ENCODE peak calls at places on chromosome 2, in eight cellular contexts. One of them, this sample, is unnamed.

GRCh38 chr2:124316875-124317605 is 292.0 kb downstream of the CNTNAP5 start:
- DNase-seq in stimulated activated CD4-positive, alpha-beta T cell treated with anti-CD3 and anti-CD28 coated beads, Interleukin-15, amount 100 ng/mL, for 24 hours: no peak
- DNase-seq in HS-5: no peak
- DNase-seq in endothelial cell: no peak
- DNase-seq in stimulated activated CD8-positive, alpha-beta memory T cell treated with anti-CD3 and anti-CD28 coated beads, Interleukin-7, amount 100 ng/mL, for 4 hours: no peak
- DNase-seq in BJ: no peak
- DNase-seq in activated naive CD4-positive, alpha-beta T cell treated with Interleukin-2 at 50 U/mL for 16 hours: no peak
- DNase-seq in activated CD8-positive, alpha-beta memory T cell treated with anti-CD3 and anti-CD28 coated beads, Interleukin-2, amount 50 U/mL, for 4 hours: no peak
- DNase-seq in this sample: no peak

GRCh38 chr2:215529271-215529670 is 93.4 kb upstream of the FN1 start:
- DNase-seq in endothelial cell: no peak
- DNase-seq in HS-5: no peak
- DNase-seq in stimulated activated CD8-positive, alpha-beta memory T cell treated with anti-CD3 and anti-CD28 coated beads, Interleukin-7, amount 100 ng/mL, for 4 hours: no peak
- DNase-seq in BJ: no peak
- DNase-seq in activated naive CD4-positive, alpha-beta T cell treated with Interleukin-2 at 50 U/mL for 16 hours: no peak
- DNase-seq in stimulated activated CD4-positive, alpha-beta T cell treated with anti-CD3 and anti-CD28 coated beads, Interleukin-15, amount 100 ng/mL, for 24 hours: no peak
- DNase-seq in activated CD8-positive, alpha-beta memory T cell treated with anti-CD3 and anti-CD28 coated beads, Interleukin-2, amount 50 U/mL, for 4 hours: no peak
- DNase-seq in this sample: no peak

GRCh38 chr2:24945907-24946306 is 25.8 kb downstream of the DNAJC27 start:
- DNase-seq in activated naive CD4-positive, alpha-beta T cell treated with Interleukin-2 at 50 U/mL for 16 hours: no peak
- DNase-seq in BJ: no peak
- DNase-seq in HS-5: peak
- DNase-seq in stimulated activated CD4-positive, alpha-beta T cell treated with anti-CD3 and anti-CD28 coated beads, Interleukin-15, amount 100 ng/mL, for 24 hours: no peak
- DNase-seq in endothelial cell: no peak
- DNase-seq in stimulated activated CD8-positive, alpha-beta memory T cell treated with anti-CD3 and anti-CD28 coated beads, Interleukin-7, amount 100 ng/mL, for 4 hours: no peak
- DNase-seq in activated CD8-positive, alpha-beta memory T cell treated with anti-CD3 and anti-CD28 coated beads, Interleukin-2, amount 50 U/mL, for 4 hours: no peak
- DNase-seq in this sample: no peak

GRCh38 chr2:17878222-17879136 is at the start of gene KCNS3:
- DNase-seq in BJ: no peak
- DNase-seq in activated CD8-positive, alpha-beta memory T cell treated with anti-CD3 and anti-CD28 coated beads, Interleukin-2, amount 50 U/mL, for 4 hours: no peak
- DNase-seq in stimulated activated CD8-positive, alpha-beta memory T cell treated with anti-CD3 and anti-CD28 coated beads, Interleukin-7, amount 100 ng/mL, for 4 hours: no peak
- DNase-seq in activated naive CD4-positive, alpha-beta T cell treated with Interleukin-2 at 50 U/mL for 16 hours: no peak
- DNase-seq in stimulated activated CD4-positive, alpha-beta T cell treated with anti-CD3 and anti-CD28 coated beads, Interleukin-15, amount 100 ng/mL, for 24 hours: peak
- DNase-seq in endothelial cell: peak
- DNase-seq in HS-5: peak
- DNase-seq in this sample: peak

GRCh38 chr2:36441816-36442215 is 86.2 kb downstream of the CRIM1 start:
- DNase-seq in activated CD8-positive, alpha-beta memory T cell treated with anti-CD3 and anti-CD28 coated beads, Interleukin-2, amount 50 U/mL, for 4 hours: no peak
- DNase-seq in HS-5: peak
- DNase-seq in activated naive CD4-positive, alpha-beta T cell treated with Interleukin-2 at 50 U/mL for 16 hours: no peak
- DNase-seq in stimulated activated CD8-positive, alpha-beta memory T cell treated with anti-CD3 and anti-CD28 coated beads, Interleukin-7, amount 100 ng/mL, for 4 hours: no peak
- DNase-seq in BJ: peak
- DNase-seq in endothelial cell: no peak
- DNase-seq in stimulated activated CD4-positive, alpha-beta T cell treated with anti-CD3 and anti-CD28 coated beads, Interleukin-15, amount 100 ng/mL, for 24 hours: no peak
- DNase-seq in this sample: no peak

GRCh38 chr2:48530033-48530804 is at the start of gene STON1:
- DNase-seq in HS-5: no peak
- DNase-seq in stimulated activated CD4-positive, alpha-beta T cell treated with anti-CD3 and anti-CD28 coated beads, Interleukin-15, amount 100 ng/mL, for 24 hours: peak
- DNase-seq in BJ: no peak
- DNase-seq in endothelial cell: peak
- DNase-seq in activated CD8-positive, alpha-beta memory T cell treated with anti-CD3 and anti-CD28 coated beads, Interleukin-2, amount 50 U/mL, for 4 hours: peak
- DNase-seq in stimulated activated CD8-positive, alpha-beta memory T cell treated with anti-CD3 and anti-CD28 coated beads, Interleukin-7, amount 100 ng/mL, for 4 hours: peak
- DNase-seq in activated naive CD4-positive, alpha-beta T cell treated with Interleukin-2 at 50 U/mL for 16 hours: peak
- DNase-seq in this sample: peak

GRCh38 chr2:10353931-10354330 is 51.2 kb downstream of the HPCAL1 start:
- DNase-seq in endothelial cell: no peak
- DNase-seq in stimulated activated CD4-positive, alpha-beta T cell treated with anti-CD3 and anti-CD28 coated beads, Interleukin-15, amount 100 ng/mL, for 24 hours: no peak
- DNase-seq in BJ: no peak
- DNase-seq in HS-5: no peak
- DNase-seq in activated naive CD4-positive, alpha-beta T cell treated with Interleukin-2 at 50 U/mL for 16 hours: no peak
- DNase-seq in stimulated activated CD8-positive, alpha-beta memory T cell treated with anti-CD3 and anti-CD28 coated beads, Interleukin-7, amount 100 ng/mL, for 4 hours: no peak
- DNase-seq in activated CD8-positive, alpha-beta memory T cell treated with anti-CD3 and anti-CD28 coated beads, Interleukin-2, amount 50 U/mL, for 4 hours: no peak
- DNase-seq in this sample: no peak

GRCh38 chr2:218290316-218291261 is 1.7 kb downstream of the TMBIM1 start:
- DNase-seq in stimulated activated CD4-positive, alpha-beta T cell treated with anti-CD3 and anti-CD28 coated beads, Interleukin-15, amount 100 ng/mL, for 24 hours: peak
- DNase-seq in endothelial cell: no peak
- DNase-seq in BJ: no peak
- DNase-seq in HS-5: no peak
- DNase-seq in stimulated activated CD8-positive, alpha-beta memory T cell treated with anti-CD3 and anti-CD28 coated beads, Interleukin-7, amount 100 ng/mL, for 4 hours: no peak
- DNase-seq in activated CD8-positive, alpha-beta memory T cell treated with anti-CD3 and anti-CD28 coated beads, Interleukin-2, amount 50 U/mL, for 4 hours: peak
- DNase-seq in activated naive CD4-positive, alpha-beta T cell treated with Interleukin-2 at 50 U/mL for 16 hours: peak
- DNase-seq in this sample: no peak

GRCh38 chr2:24077879-24078278 is 1.8 kb upstream of the SF3B6 start:
- DNase-seq in stimulated activated CD4-positive, alpha-beta T cell treated with anti-CD3 and anti-CD28 coated beads, Interleukin-15, amount 100 ng/mL, for 24 hours: no peak
- DNase-seq in HS-5: no peak
- DNase-seq in activated CD8-positive, alpha-beta memory T cell treated with anti-CD3 and anti-CD28 coated beads, Interleukin-2, amount 50 U/mL, for 4 hours: no peak
- DNase-seq in stimulated activated CD8-positive, alpha-beta memory T cell treated with anti-CD3 and anti-CD28 coated beads, Interleukin-7, amount 100 ng/mL, for 4 hours: no peak
- DNase-seq in BJ: no peak
- DNase-seq in endothelial cell: no peak
- DNase-seq in activated naive CD4-positive, alpha-beta T cell treated with Interleukin-2 at 50 U/mL for 16 hours: no peak
- DNase-seq in this sample: no peak

GRCh38 chr2:58896600-58896999 is 655.5 kb upstream of the FANCL start:
- DNase-seq in activated CD8-positive, alpha-beta memory T cell treated with anti-CD3 and anti-CD28 coated beads, Interleukin-2, amount 50 U/mL, for 4 hours: no peak
- DNase-seq in activated naive CD4-positive, alpha-beta T cell treated with Interleukin-2 at 50 U/mL for 16 hours: no peak
- DNase-seq in BJ: peak
- DNase-seq in endothelial cell: no peak
- DNase-seq in stimulated activated CD8-positive, alpha-beta memory T cell treated with anti-CD3 and anti-CD28 coated beads, Interleukin-7, amount 100 ng/mL, for 4 hours: no peak
- DNase-seq in HS-5: no peak
- DNase-seq in stimulated activated CD4-positive, alpha-beta T cell treated with anti-CD3 and anti-CD28 coated beads, Interleukin-15, amount 100 ng/mL, for 24 hours: no peak
- DNase-seq in this sample: no peak

GRCh38 chr2:120398051-120398960 is 52.4 kb downstream of the INHBB start:
- DNase-seq in HS-5: no peak
- DNase-seq in activated CD8-positive, alpha-beta memory T cell treated with anti-CD3 and anti-CD28 coated beads, Interleukin-2, amount 50 U/mL, for 4 hours: no peak
- DNase-seq in BJ: peak
- DNase-seq in stimulated activated CD4-positive, alpha-beta T cell treated with anti-CD3 and anti-CD28 coated beads, Interleukin-15, amount 100 ng/mL, for 24 hours: no peak
- DNase-seq in activated naive CD4-positive, alpha-beta T cell treated with Interleukin-2 at 50 U/mL for 16 hours: no peak
- DNase-seq in stimulated activated CD8-positive, alpha-beta memory T cell treated with anti-CD3 and anti-CD28 coated beads, Interleukin-7, amount 100 ng/mL, for 4 hours: no peak
- DNase-seq in endothelial cell: no peak
- DNase-seq in this sample: peak

GRCh38 chr2:66343259-66343658 is 91.7 kb upstream of the MEIS1 start:
- DNase-seq in activated naive CD4-positive, alpha-beta T cell treated with Interleukin-2 at 50 U/mL for 16 hours: no peak
- DNase-seq in HS-5: no peak
- DNase-seq in stimulated activated CD8-positive, alpha-beta memory T cell treated with anti-CD3 and anti-CD28 coated beads, Interleukin-7, amount 100 ng/mL, for 4 hours: no peak
- DNase-seq in activated CD8-positive, alpha-beta memory T cell treated with anti-CD3 and anti-CD28 coated beads, Interleukin-2, amount 50 U/mL, for 4 hours: no peak
- DNase-seq in BJ: no peak
- DNase-seq in endothelial cell: no peak
- DNase-seq in stimulated activated CD4-positive, alpha-beta T cell treated with anti-CD3 and anti-CD28 coated beads, Interleukin-15, amount 100 ng/mL, for 24 hours: no peak
- DNase-seq in this sample: no peak

GRCh38 chr2:15243762-15244161 is 317.4 kb downstream of the NBAS start:
- DNase-seq in stimulated activated CD8-positive, alpha-beta memory T cell treated with anti-CD3 and anti-CD28 coated beads, Interleukin-7, amount 100 ng/mL, for 4 hours: no peak
- DNase-seq in BJ: no peak
- DNase-seq in endothelial cell: no peak
- DNase-seq in HS-5: no peak
- DNase-seq in stimulated activated CD4-positive, alpha-beta T cell treated with anti-CD3 and anti-CD28 coated beads, Interleukin-15, amount 100 ng/mL, for 24 hours: no peak
- DNase-seq in activated CD8-positive, alpha-beta memory T cell treated with anti-CD3 and anti-CD28 coated beads, Interleukin-2, amount 50 U/mL, for 4 hours: no peak
- DNase-seq in activated naive CD4-positive, alpha-beta T cell treated with Interleukin-2 at 50 U/mL for 16 hours: no peak
- DNase-seq in this sample: no peak

GRCh38 chr2:201344663-201345366 is 12.3 kb downstream of the FLACC1 start:
- DNase-seq in activated CD8-positive, alpha-beta memory T cell treated with anti-CD3 and anti-CD28 coated beads, Interleukin-2, amount 50 U/mL, for 4 hours: no peak
- DNase-seq in stimulated activated CD4-positive, alpha-beta T cell treated with anti-CD3 and anti-CD28 coated beads, Interleukin-15, amount 100 ng/mL, for 24 hours: no peak
- DNase-seq in HS-5: no peak
- DNase-seq in endothelial cell: no peak
- DNase-seq in stimulated activated CD8-positive, alpha-beta memory T cell treated with anti-CD3 and anti-CD28 coated beads, Interleukin-7, amount 100 ng/mL, for 4 hours: no peak
- DNase-seq in BJ: no peak
- DNase-seq in activated naive CD4-positive, alpha-beta T cell treated with Interleukin-2 at 50 U/mL for 16 hours: no peak
- DNase-seq in this sample: no peak

GRCh38 chr2:166916987-166917386 is 28.7 kb downstream of the XIRP2 start:
- DNase-seq in activated CD8-positive, alpha-beta memory T cell treated with anti-CD3 and anti-CD28 coated beads, Interleukin-2, amount 50 U/mL, for 4 hours: no peak
- DNase-seq in endothelial cell: no peak
- DNase-seq in BJ: no peak
- DNase-seq in HS-5: no peak
- DNase-seq in stimulated activated CD8-positive, alpha-beta memory T cell treated with anti-CD3 and anti-CD28 coated beads, Interleukin-7, amount 100 ng/mL, for 4 hours: no peak
- DNase-seq in activated naive CD4-positive, alpha-beta T cell treated with Interleukin-2 at 50 U/mL for 16 hours: no peak
- DNase-seq in stimulated activated CD4-positive, alpha-beta T cell treated with anti-CD3 and anti-CD28 coated beads, Interleukin-15, amount 100 ng/mL, for 24 hours: no peak
- DNase-seq in this sample: no peak

GRCh38 chr2:177193240-177193639 is 19.4 kb upstream of the HNRNPA3 start:
- DNase-seq in activated naive CD4-positive, alpha-beta T cell treated with Interleukin-2 at 50 U/mL for 16 hours: no peak
- DNase-seq in HS-5: no peak
- DNase-seq in stimulated activated CD8-positive, alpha-beta memory T cell treated with anti-CD3 and anti-CD28 coated beads, Interleukin-7, amount 100 ng/mL, for 4 hours: no peak
- DNase-seq in activated CD8-positive, alpha-beta memory T cell treated with anti-CD3 and anti-CD28 coated beads, Interleukin-2, amount 50 U/mL, for 4 hours: no peak
- DNase-seq in stimulated activated CD4-positive, alpha-beta T cell treated with anti-CD3 and anti-CD28 coated beads, Interleukin-15, amount 100 ng/mL, for 24 hours: no peak
- DNase-seq in endothelial cell: no peak
- DNase-seq in BJ: no peak
- DNase-seq in this sample: no peak

GRCh38 chr2:84194906-84195644 is 264.0 kb downstream of the SUCLG1 start:
- DNase-seq in endothelial cell: no peak
- DNase-seq in activated CD8-positive, alpha-beta memory T cell treated with anti-CD3 and anti-CD28 coated beads, Interleukin-2, amount 50 U/mL, for 4 hours: no peak
- DNase-seq in activated naive CD4-positive, alpha-beta T cell treated with Interleukin-2 at 50 U/mL for 16 hours: no peak
- DNase-seq in stimulated activated CD4-positive, alpha-beta T cell treated with anti-CD3 and anti-CD28 coated beads, Interleukin-15, amount 100 ng/mL, for 24 hours: no peak
- DNase-seq in HS-5: no peak
- DNase-seq in BJ: no peak
- DNase-seq in stimulated activated CD8-positive, alpha-beta memory T cell treated with anti-CD3 and anti-CD28 coated beads, Interleukin-7, amount 100 ng/mL, for 4 hours: no peak
- DNase-seq in this sample: no peak

GRCh38 chr2:177338177-177338721 is 54.3 kb upstream of the AGPS start:
- DNase-seq in activated CD8-positive, alpha-beta memory T cell treated with anti-CD3 and anti-CD28 coated beads, Interleukin-2, amount 50 U/mL, for 4 hours: no peak
- DNase-seq in stimulated activated CD8-positive, alpha-beta memory T cell treated with anti-CD3 and anti-CD28 coated beads, Interleukin-7, amount 100 ng/mL, for 4 hours: no peak
- DNase-seq in endothelial cell: no peak
- DNase-seq in BJ: no peak
- DNase-seq in activated naive CD4-positive, alpha-beta T cell treated with Interleukin-2 at 50 U/mL for 16 hours: no peak
- DNase-seq in HS-5: peak
- DNase-seq in stimulated activated CD4-positive, alpha-beta T cell treated with anti-CD3 and anti-CD28 coated beads, Interleukin-15, amount 100 ng/mL, for 24 hours: no peak
- DNase-seq in this sample: no peak

GRCh38 chr2:236521556-236521955 is 48.1 kb upstream of the ACKR3 start:
- DNase-seq in stimulated activated CD8-positive, alpha-beta memory T cell treated with anti-CD3 and anti-CD28 coated beads, Interleukin-7, amount 100 ng/mL, for 4 hours: no peak
- DNase-seq in activated naive CD4-positive, alpha-beta T cell treated with Interleukin-2 at 50 U/mL for 16 hours: no peak
- DNase-seq in activated CD8-positive, alpha-beta memory T cell treated with anti-CD3 and anti-CD28 coated beads, Interleukin-2, amount 50 U/mL, for 4 hours: no peak
- DNase-seq in stimulated activated CD4-positive, alpha-beta T cell treated with anti-CD3 and anti-CD28 coated beads, Interleukin-15, amount 100 ng/mL, for 24 hours: no peak
- DNase-seq in endothelial cell: no peak
- DNase-seq in BJ: no peak
- DNase-seq in HS-5: no peak
- DNase-seq in this sample: no peak

This sample was measured in ecto neural progenitor cell.